ENCODE peak calls at places on chromosomes 5 and 9, in seven cellular contexts. J is CD8-positive, alpha-beta T cell; M is PC-9; E is mammary epithelial cell; Z is H9; W is hepatocyte; P is BE2C. O is an unnamed sample.

GRCh38 chr9:122036408-122036807 is 56.7 kb downstream of the TTLL11 start:
- DNase-seq in J (no peak), M (no peak), E (no peak), Z (no peak), W (no peak), P (no peak), O (no peak)

GRCh38 chr5:115888027-115888426 is 46.3 kb downstream of the AP3S1 start:
- DNase-seq in J (no peak), M (no peak), E (no peak), Z (no peak), W (no peak), P (no peak), O (no peak)

GRCh38 chr5:117999939-118000549 is 988.3 kb downstream of the DTWD2 start:
- DNase-seq in J (no peak), M (no peak), E (no peak), Z (no peak), W (no peak), P (no peak), O (no peak)

GRCh38 chr9:102779341-102779740 is 215.8 kb upstream of the CYLC2 start:
- DNase-seq in J (no peak), M (no peak), E (no peak), Z (no peak), W (no peak), P (no peak), O (no peak)

GRCh38 chr9:131714161-131714646 is 25.7 kb downstream of the RAPGEF1 start:
- DNase-seq in J (no peak), M (peak; percentile 51), E (peak; percentile 93), Z (no peak), W (no peak), P (no peak), O (peak; percentile 64)

GRCh38 chr9:33453286-33453882 is 6.0 kb upstream of the AQP3 start:
- DNase-seq in J (no peak), M (no peak), E (no peak), Z (no peak), W (no peak), P (no peak), O (no peak)

GRCh38 chr9:132059351-132059750 is 20.3 kb downstream of the MED27 start:
- DNase-seq in J (no peak), M (no peak), E (no peak), Z (no peak), W (no peak), P (no peak), O (no peak)

GRCh38 chr5:6736524-6737042 is 23.4 kb downstream of the TENT4A start:
- DNase-seq in J (no peak), M (no peak), E (no peak), Z (no peak), W (no peak), P (no peak), O (peak; percentile 17)

GRCh38 chr9:103243553-103243952 is 248.4 kb downstream of the CYLC2 start:
- DNase-seq in J (no peak), M (no peak), E (no peak), Z (no peak), W (no peak), P (no peak), O (no peak)

GRCh38 chr9:126499005-126499910 is 114.5 kb upstream of the LMX1B start:
- DNase-seq in J (no peak), M (peak; percentile 53), E (peak; percentile 30), Z (peak; percentile 63), W (peak; percentile 58), P (peak; percentile 69), O (no peak)

GRCh38 chr5:77995793-77996409 is 219.8 kb upstream of the TBCA start:
- DNase-seq in J (no peak), M (no peak), E (no peak), Z (no peak), W (no peak), P (no peak), O (no peak)

GRCh38 chr5:10756539-10756938 is 4.5 kb downstream of the DAP start:
- DNase-seq in J (no peak), M (no peak), E (no peak), Z (no peak), W (no peak), P (no peak), O (no peak)

GRCh38 chr9:13447551-13448422 is 168.3 kb upstream of the MPDZ start:
- DNase-seq in J (no peak), M (no peak), E (no peak), Z (no peak), W (no peak), P (no peak), O (no peak)

GRCh38 chr9:120876842-120877240 is at the start of gene PHF19:
- DNase-seq in J (peak; percentile 45), M (peak; percentile 44), E (peak; percentile 35), Z (no peak), W (no peak), P (peak; percentile 71), O (peak; percentile 46)

DNA sequence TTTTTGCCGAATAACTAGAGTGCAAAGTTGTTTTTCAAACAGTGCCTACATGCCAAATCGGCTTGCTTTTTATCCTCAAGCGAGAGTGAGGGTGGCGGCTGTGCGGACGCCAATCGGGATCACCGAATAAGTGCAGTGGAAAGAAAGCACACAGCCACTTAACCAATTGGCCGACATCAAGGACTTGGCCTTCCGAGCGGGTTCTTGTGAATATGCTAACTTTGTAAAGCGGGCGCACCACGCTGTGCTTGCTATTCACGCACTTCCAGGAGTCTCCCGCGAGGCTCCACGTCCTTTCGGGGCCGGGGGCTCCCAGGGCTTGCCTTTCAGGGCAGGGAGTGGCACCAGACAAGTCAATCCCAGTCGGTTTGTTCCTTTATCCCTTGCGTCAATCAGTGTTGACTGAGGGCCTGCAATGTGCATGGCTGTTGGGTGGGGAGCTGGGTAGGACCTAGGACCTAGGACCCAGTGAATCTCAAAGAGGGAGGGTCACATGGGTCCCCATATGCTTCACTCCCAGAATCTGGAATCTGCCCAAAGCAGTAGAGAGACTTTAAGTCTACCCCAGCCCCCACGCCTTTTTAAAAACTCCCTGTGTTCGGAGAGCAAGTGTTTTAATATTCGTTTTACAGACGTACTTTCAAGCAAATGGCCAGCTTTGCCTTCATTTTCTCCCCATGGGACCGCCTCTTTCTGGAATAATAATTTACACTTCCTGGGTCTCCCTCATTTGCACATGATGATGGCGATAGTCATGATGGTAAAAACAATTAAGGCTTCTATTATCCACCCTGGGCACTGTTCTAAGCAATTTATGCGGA is 2.0 kb upstream of the GCNT4 start:
- DNase-seq in J (no peak), M (peak; percentile 25), E (no peak), Z (peak; percentile 83), W (peak; percentile 51), P (no peak), O (peak; percentile 62)
- H3K4me1 ChIP-seq in J (peaks cover 73% of the 10 kb centered on the region), M (peaks cover 24% of the 10 kb centered on the region), E (peaks cover 32% of the 10 kb centered on the region), Z (peaks cover 27% of the 10 kb centered on the region), W (peaks cover 10% of the 10 kb centered on the region), P (no peaks in the 10 kb centered on the region), O (peaks cover 10% of the 10 kb centered on the region)

GRCh38 chr5:36060516-36060885 is 6.2 kb downstream of the UGT3A2 start:
- DNase-seq in J (no peak), M (no peak), E (no peak), Z (no peak), W (no peak), P (no peak), O (no peak)
- TF ChIP-seq CTCF in J (no peak), M (peak; percentile 54), E (no peak), Z (peak; percentile 54), W (peak; percentile 34), P (peak; percentile 45), O (no peak)

DNA sequence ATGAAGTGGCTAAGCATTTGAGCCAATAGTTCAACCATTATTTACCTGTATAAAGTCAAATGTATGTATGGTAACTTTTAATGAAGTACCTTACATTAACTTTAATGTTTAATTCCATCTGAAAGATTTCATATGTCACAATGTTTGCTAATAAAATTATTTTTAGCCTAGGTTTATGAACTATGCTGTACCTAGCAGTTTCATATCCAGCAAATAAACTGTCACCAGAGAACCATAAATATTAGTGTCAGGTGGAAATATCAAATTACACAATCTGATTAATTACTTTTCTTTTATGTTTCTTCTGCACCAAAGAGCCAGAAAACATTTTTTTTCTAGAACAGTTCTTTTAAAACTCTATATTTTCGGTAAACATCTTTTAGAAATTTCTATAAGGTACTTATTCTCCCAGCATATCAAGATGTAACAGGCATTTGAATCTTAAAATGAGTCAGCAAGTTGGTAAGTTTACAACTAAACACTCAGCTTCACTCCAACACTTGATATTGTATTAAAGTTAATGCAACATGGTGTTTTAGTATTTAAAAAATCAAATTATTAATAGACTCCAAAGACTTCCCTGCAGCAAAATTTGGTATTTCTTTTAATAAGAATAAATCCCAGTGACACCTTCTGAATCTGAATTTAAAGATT is 8.5 kb upstream of the CCDC192 start:
- DNase-seq in J (no peak), M (no peak), E (no peak), Z (no peak), W (no peak), P (no peak), O (no peak)
- H3K27me3 ChIP-seq in J (no peaks in the 10 kb centered on the region), M (no peaks in the 10 kb centered on the region), E (peaks cover 26% of the 10 kb centered on the region), Z (no peaks in the 10 kb centered on the region), W (no peaks in the 10 kb centered on the region), P (peaks cover 2% of the 10 kb centered on the region), O (no peaks in the 10 kb centered on the region)

GRCh38 chr5:41412496-41412895 is 97.9 kb downstream of the PLCXD3 start:
- DNase-seq in J (no peak), M (no peak), E (no peak), Z (no peak), W (no peak), P (no peak), O (no peak)
- H3K4me1 ChIP-seq in J (no peaks in the 10 kb centered on the region), M (peaks cover 25% of the 10 kb centered on the region), E (peaks cover 35% of the 10 kb centered on the region), Z (no peaks in the 10 kb centered on the region), W (peaks cover 14% of the 10 kb centered on the region), P (peaks cover 14% of the 10 kb centered on the region), O (no peaks in the 10 kb centered on the region)

GRCh38 chr9:38001430-38001829 is 67.6 kb downstream of the SHB start:
- DNase-seq in J (no peak), M (no peak), E (no peak), Z (no peak), W (no peak), P (no peak), O (no peak)

GRCh38 chr9:37999501-38000189 is 69.4 kb downstream of the SHB start:
- DNase-seq in J (no peak), M (no peak), E (peak; percentile 84), Z (no peak), W (peak; percentile 52), P (no peak), O (no peak)

GRCh38 chr9:38000735-38001134 is 68.3 kb downstream of the SHB start:
- DNase-seq in J (no peak), M (no peak), E (no peak), Z (no peak), W (no peak), P (no peak), O (no peak)

GRCh38 chr9:37998881-37999311 is 70.1 kb downstream of the SHB start:
- DNase-seq in J (no peak), M (no peak), E (peak; percentile 40), Z (no peak), W (no peak), P (no peak), O (peak; percentile 35)

GRCh38 chr9:38000332-38000731 is 68.7 kb downstream of the SHB start:
- DNase-seq in J (no peak), M (no peak), E (no peak), Z (peak; percentile 59), W (no peak), P (no peak), O (no peak)
- TF ChIP-seq CTCF in J (no peak), M (no peak), E (no peak), Z (peak; percentile 57), W (no peak), P (peak; percentile 30), O (no peak)